ENCODE peak calls at places on chromosomes 2 and 18, in seven cellular contexts. One of them, this sample, is unnamed.

GRCh38 chr2:109396338-109397180 is 217.2 kb downstream of the SEPTIN10 start:
- DNase-seq in heart right ventricle: no peak
- DNase-seq in astrocyte of the spinal cord: no peak
- DNase-seq in right lobe of liver: no peak
- DNase-seq in left ventricle myocardium inferior: no peak
- DNase-seq in brain microvascular endothelial cell: no peak
- DNase-seq in lower leg skin: no peak
- DNase-seq in this sample: no peak

GRCh38 chr2:67790622-67791021 is 272.2 kb downstream of the C1D start:
- DNase-seq in heart right ventricle: no peak
- DNase-seq in lower leg skin: no peak
- DNase-seq in left ventricle myocardium inferior: no peak
- DNase-seq in right lobe of liver: no peak
- DNase-seq in astrocyte of the spinal cord: peak
- DNase-seq in brain microvascular endothelial cell: peak
- DNase-seq in this sample: peak

GRCh38 chr2:231393149-231394131 is 2.1 kb upstream of the B3GNT7 start:
- DNase-seq in heart right ventricle: no peak
- DNase-seq in astrocyte of the spinal cord: no peak
- DNase-seq in right lobe of liver: no peak
- DNase-seq in lower leg skin: no peak
- DNase-seq in left ventricle myocardium inferior: no peak
- DNase-seq in brain microvascular endothelial cell: no peak
- DNase-seq in this sample: no peak

GRCh38 chr2:140338827-140339226 is 1558.6 kb upstream of the NXPH2 start:
- DNase-seq in brain microvascular endothelial cell: no peak
- DNase-seq in right lobe of liver: no peak
- DNase-seq in lower leg skin: no peak
- DNase-seq in astrocyte of the spinal cord: no peak
- DNase-seq in left ventricle myocardium inferior: no peak
- DNase-seq in heart right ventricle: no peak
- DNase-seq in this sample: no peak

GRCh38 chr2:181074457-181074856 is 94.1 kb downstream of the UBE2E3 start:
- DNase-seq in heart right ventricle: peak
- DNase-seq in brain microvascular endothelial cell: no peak
- DNase-seq in left ventricle myocardium inferior: no peak
- DNase-seq in right lobe of liver: no peak
- DNase-seq in lower leg skin: no peak
- DNase-seq in astrocyte of the spinal cord: peak
- DNase-seq in this sample: peak

GRCh38 chr18:63088262-63088661 is 231.3 kb downstream of the BCL2 start:
- DNase-seq in left ventricle myocardium inferior: no peak
- DNase-seq in right lobe of liver: no peak
- DNase-seq in astrocyte of the spinal cord: no peak
- DNase-seq in heart right ventricle: no peak
- DNase-seq in lower leg skin: no peak
- DNase-seq in brain microvascular endothelial cell: no peak
- DNase-seq in this sample: no peak

GRCh38 chr2:121104721-121105141 is 180.3 kb downstream of the TFCP2L1 start:
- DNase-seq in heart right ventricle: no peak
- DNase-seq in astrocyte of the spinal cord: peak
- DNase-seq in right lobe of liver: no peak
- DNase-seq in brain microvascular endothelial cell: no peak
- DNase-seq in left ventricle myocardium inferior: no peak
- DNase-seq in lower leg skin: no peak
- DNase-seq in this sample: peak

GRCh38 chr2:187654535-187654934 is 100.3 kb upstream of the TFPI start:
- DNase-seq in right lobe of liver: no peak
- DNase-seq in astrocyte of the spinal cord: no peak
- DNase-seq in brain microvascular endothelial cell: no peak
- DNase-seq in left ventricle myocardium inferior: peak
- DNase-seq in lower leg skin: no peak
- DNase-seq in heart right ventricle: peak
- DNase-seq in this sample: no peak

GRCh38 chr2:83650156-83650555 is 808.9 kb downstream of the SUCLG1 start:
- DNase-seq in left ventricle myocardium inferior: no peak
- DNase-seq in brain microvascular endothelial cell: no peak
- DNase-seq in heart right ventricle: no peak
- DNase-seq in lower leg skin: no peak
- DNase-seq in right lobe of liver: no peak
- DNase-seq in astrocyte of the spinal cord: no peak
- DNase-seq in this sample: no peak

GRCh38 chr2:136247204-136247990 is 129.4 kb upstream of the CXCR4 start:
- DNase-seq in lower leg skin: no peak
- DNase-seq in astrocyte of the spinal cord: peak
- DNase-seq in right lobe of liver: no peak
- DNase-seq in heart right ventricle: no peak
- DNase-seq in brain microvascular endothelial cell: peak
- DNase-seq in left ventricle myocardium inferior: no peak
- DNase-seq in this sample: no peak

GRCh38 chr2:39379643-39380524 is 57.2 kb downstream of the MAP4K3 start:
- DNase-seq in left ventricle myocardium inferior: no peak
- DNase-seq in astrocyte of the spinal cord: peak
- DNase-seq in brain microvascular endothelial cell: peak
- DNase-seq in right lobe of liver: no peak
- DNase-seq in lower leg skin: no peak
- DNase-seq in heart right ventricle: peak
- DNase-seq in this sample: peak

GRCh38 chr2:191701696-191702095 is 23.8 kb downstream of the NABP1 start:
- DNase-seq in brain microvascular endothelial cell: no peak
- DNase-seq in left ventricle myocardium inferior: no peak
- DNase-seq in heart right ventricle: no peak
- DNase-seq in right lobe of liver: no peak
- DNase-seq in astrocyte of the spinal cord: no peak
- DNase-seq in lower leg skin: no peak
- DNase-seq in this sample: no peak

GRCh38 chr2:162711832-162712540 is 126.6 kb downstream of the KCNH7 start:
- DNase-seq in right lobe of liver: no peak
- DNase-seq in heart right ventricle: no peak
- DNase-seq in brain microvascular endothelial cell: no peak
- DNase-seq in left ventricle myocardium inferior: no peak
- DNase-seq in astrocyte of the spinal cord: no peak
- DNase-seq in lower leg skin: no peak
- DNase-seq in this sample: no peak

GRCh38 chr2:177245010-177245422 is 19.5 kb downstream of the NFE2L2 start:
- DNase-seq in heart right ventricle: no peak
- DNase-seq in lower leg skin: no peak
- DNase-seq in right lobe of liver: no peak
- DNase-seq in brain microvascular endothelial cell: peak
- DNase-seq in left ventricle myocardium inferior: no peak
- DNase-seq in astrocyte of the spinal cord: peak
- DNase-seq in this sample: peak

GRCh38 chr2:41970898-41971660 is 76.7 kb upstream of the PKDCC start:
- DNase-seq in brain microvascular endothelial cell: no peak
- DNase-seq in astrocyte of the spinal cord: no peak
- DNase-seq in lower leg skin: no peak
- DNase-seq in right lobe of liver: no peak
- DNase-seq in left ventricle myocardium inferior: no peak
- DNase-seq in heart right ventricle: no peak
- DNase-seq in this sample: no peak

GRCh38 chr2:168518555-168519066 is 62.5 kb downstream of the CERS6 start:
- DNase-seq in brain microvascular endothelial cell: peak
- DNase-seq in right lobe of liver: no peak
- DNase-seq in heart right ventricle: peak
- DNase-seq in left ventricle myocardium inferior: no peak
- DNase-seq in lower leg skin: no peak
- DNase-seq in astrocyte of the spinal cord: no peak
- DNase-seq in this sample: peak

GRCh38 chr2:69628325-69629038 is 15.1 kb downstream of the AAK1 start:
- DNase-seq in heart right ventricle: no peak
- DNase-seq in left ventricle myocardium inferior: no peak
- DNase-seq in astrocyte of the spinal cord: no peak
- DNase-seq in right lobe of liver: no peak
- DNase-seq in brain microvascular endothelial cell: no peak
- DNase-seq in lower leg skin: no peak
- DNase-seq in this sample: no peak

GRCh38 chr2:98985905-98986666 is 50.1 kb upstream of the CRACDL start:
- DNase-seq in right lobe of liver: no peak
- DNase-seq in lower leg skin: no peak
- DNase-seq in brain microvascular endothelial cell: no peak
- DNase-seq in astrocyte of the spinal cord: no peak
- DNase-seq in heart right ventricle: no peak
- DNase-seq in left ventricle myocardium inferior: no peak
- DNase-seq in this sample: no peak

GRCh38 chr18:44687421-44687820 is 6.7 kb downstream of the SETBP1 start:
- DNase-seq in lower leg skin: no peak
- DNase-seq in right lobe of liver: no peak
- DNase-seq in astrocyte of the spinal cord: no peak
- DNase-seq in left ventricle myocardium inferior: no peak
- DNase-seq in brain microvascular endothelial cell: no peak
- DNase-seq in heart right ventricle: no peak
- DNase-seq in this sample: no peak

GRCh38 chr2:29117636-29118303 is 2.6 kb downstream of the CLIP4 start:
- DNase-seq in left ventricle myocardium inferior: no peak
- DNase-seq in lower leg skin: no peak
- DNase-seq in right lobe of liver: no peak
- DNase-seq in brain microvascular endothelial cell: no peak
- DNase-seq in astrocyte of the spinal cord: peak
- DNase-seq in heart right ventricle: no peak
- DNase-seq in this sample: peak

GRCh38 chr2:145593991-145594702 is 1074.2 kb upstream of the ZEB2 start:
- DNase-seq in brain microvascular endothelial cell: peak
- DNase-seq in right lobe of liver: no peak
- DNase-seq in lower leg skin: no peak
- DNase-seq in heart right ventricle: no peak
- DNase-seq in left ventricle myocardium inferior: no peak
- DNase-seq in astrocyte of the spinal cord: peak
- DNase-seq in this sample: peak

GRCh38 chr2:178844690-178845089 is 37.5 kb upstream of the TTN start:
- DNase-seq in brain microvascular endothelial cell: no peak
- DNase-seq in right lobe of liver: no peak
- DNase-seq in astrocyte of the spinal cord: no peak
- DNase-seq in left ventricle myocardium inferior: no peak
- DNase-seq in lower leg skin: no peak
- DNase-seq in heart right ventricle: no peak
- DNase-seq in this sample: no peak

GRCh38 chr2:80473806-80474205 is 169.3 kb upstream of the LRRTM1 start:
- DNase-seq in heart right ventricle: no peak
- DNase-seq in right lobe of liver: no peak
- DNase-seq in brain microvascular endothelial cell: no peak
- DNase-seq in left ventricle myocardium inferior: no peak
- DNase-seq in astrocyte of the spinal cord: no peak
- DNase-seq in lower leg skin: no peak
- DNase-seq in this sample: no peak

GRCh38 chr18:76730901-76731300 is 91.5 kb upstream of the ZNF236 start:
- DNase-seq in astrocyte of the spinal cord: peak
- DNase-seq in lower leg skin: no peak
- DNase-seq in right lobe of liver: no peak
- DNase-seq in heart right ventricle: no peak
- DNase-seq in brain microvascular endothelial cell: no peak
- DNase-seq in left ventricle myocardium inferior: no peak
- DNase-seq in this sample: no peak
- TF ChIP-seq CTCF in astrocyte of the spinal cord: no peak
- TF ChIP-seq CTCF in lower leg skin: no peak
- TF ChIP-seq CTCF in right lobe of liver: no peak
- TF ChIP-seq CTCF in heart right ventricle: no peak
- TF ChIP-seq CTCF in brain microvascular endothelial cell: no peak
- TF ChIP-seq CTCF in left ventricle myocardium inferior: no peak
- TF ChIP-seq CTCF in this sample: no peak

DNA sequence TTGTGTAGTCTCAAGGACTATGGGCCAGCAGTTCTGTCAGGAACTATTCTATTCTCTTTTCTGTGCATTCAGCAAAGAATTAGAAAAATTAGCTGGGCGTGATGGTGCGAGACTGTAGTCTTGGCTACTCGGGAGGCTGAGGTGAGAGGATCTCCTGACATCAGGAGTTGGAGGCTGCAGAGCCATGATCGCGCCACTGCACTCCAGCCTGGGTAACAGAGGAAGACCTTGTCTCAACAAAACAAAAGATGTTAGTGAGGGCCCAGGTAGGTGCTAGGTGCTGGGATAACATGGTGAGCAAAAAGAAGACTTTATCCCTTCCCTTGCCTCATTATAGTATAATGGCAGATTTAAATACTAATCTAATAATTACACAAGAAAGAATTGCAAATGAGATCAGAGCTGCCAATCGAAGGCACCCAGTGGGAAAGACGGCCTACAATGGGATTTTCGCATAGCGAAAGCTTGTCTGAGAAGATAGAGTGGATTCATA is 447 bp upstream of the MRPL19 start:
- DNase-seq in right lobe of liver: no peak
- DNase-seq in brain microvascular endothelial cell: no peak
- DNase-seq in heart right ventricle: no peak
- DNase-seq in left ventricle myocardium inferior: no peak
- DNase-seq in lower leg skin: no peak
- DNase-seq in astrocyte of the spinal cord: no peak
- DNase-seq in this sample: no peak
- H3K4me3 ChIP-seq in right lobe of liver: peak
- H3K4me3 ChIP-seq in brain microvascular endothelial cell: peak
- H3K4me3 ChIP-seq in heart right ventricle: peak
- H3K4me3 ChIP-seq in left ventricle myocardium inferior: peak
- H3K4me3 ChIP-seq in lower leg skin: no peak
- H3K4me3 ChIP-seq in astrocyte of the spinal cord: peak
- H3K4me3 ChIP-seq in this sample: peak

DNA sequence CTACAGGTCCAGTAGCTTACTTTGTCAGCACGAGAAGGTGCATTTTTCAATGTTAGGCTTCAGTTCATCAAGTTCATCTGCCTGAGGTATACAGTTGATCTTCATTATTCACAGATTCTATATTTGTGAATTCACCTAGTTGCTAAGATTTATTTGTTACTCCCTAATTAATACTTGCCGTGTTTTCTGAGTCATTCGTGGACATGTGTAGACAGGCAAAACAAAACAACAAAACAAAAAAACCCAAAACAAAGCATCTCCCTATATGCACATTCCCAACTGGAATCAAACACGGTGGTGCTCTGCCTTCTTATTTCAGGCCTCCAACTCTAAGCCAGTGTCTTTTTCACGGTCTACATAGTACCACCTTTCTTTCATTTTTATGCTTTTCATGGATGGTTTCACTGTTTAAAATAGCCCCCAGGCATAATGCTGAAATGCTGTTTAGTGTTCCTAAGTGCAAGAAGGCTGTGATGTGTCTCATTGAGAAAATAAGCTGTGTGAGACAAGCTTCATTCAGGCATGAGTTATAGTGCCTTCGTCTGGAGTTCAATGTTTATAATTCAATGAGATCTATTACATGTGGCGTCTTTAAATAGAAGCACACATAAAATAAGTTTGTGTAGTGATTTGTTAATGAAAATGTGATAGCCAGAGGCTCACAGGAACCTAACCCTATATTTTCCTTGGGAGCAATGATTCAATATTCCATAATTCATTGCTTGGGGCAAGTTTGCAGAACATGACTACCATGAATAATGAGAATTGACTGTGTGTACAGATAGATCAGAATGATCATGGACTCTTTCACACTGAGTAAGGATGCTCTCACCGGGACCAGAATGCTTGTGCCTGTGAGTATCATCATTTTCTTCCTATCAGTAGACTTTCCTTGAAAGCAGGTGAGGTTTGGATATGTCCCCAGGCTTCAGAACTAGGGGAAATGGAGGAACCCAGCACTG is 24.6 kb downstream of the ITGB6 start:
- DNase-seq in astrocyte of the spinal cord: no peak
- DNase-seq in heart right ventricle: no peak
- DNase-seq in right lobe of liver: no peak
- DNase-seq in lower leg skin: no peak
- DNase-seq in left ventricle myocardium inferior: no peak
- DNase-seq in brain microvascular endothelial cell: no peak
- DNase-seq in this sample: no peak
- TF ChIP-seq CTCF in astrocyte of the spinal cord: no peak
- TF ChIP-seq CTCF in heart right ventricle: no peak
- TF ChIP-seq CTCF in right lobe of liver: no peak
- TF ChIP-seq CTCF in lower leg skin: no peak
- TF ChIP-seq CTCF in left ventricle myocardium inferior: no peak
- TF ChIP-seq CTCF in brain microvascular endothelial cell: no peak
- TF ChIP-seq CTCF in this sample: no peak

GRCh38 chr18:11909597-11910026 is 1.5 kb upstream of the MPPE1 start:
- DNase-seq in lower leg skin: no peak
- DNase-seq in heart right ventricle: no peak
- DNase-seq in left ventricle myocardium inferior: no peak
- DNase-seq in astrocyte of the spinal cord: peak
- DNase-seq in brain microvascular endothelial cell: no peak
- DNase-seq in right lobe of liver: no peak
- DNase-seq in this sample: no peak
- H3K4me3 ChIP-seq in lower leg skin: no peak
- H3K4me3 ChIP-seq in heart right ventricle: peak
- H3K4me3 ChIP-seq in left ventricle myocardium inferior: peak
- H3K4me3 ChIP-seq in astrocyte of the spinal cord: no peak
- H3K4me3 ChIP-seq in brain microvascular endothelial cell: no peak
- H3K4me3 ChIP-seq in right lobe of liver: peak
- H3K4me3 ChIP-seq in this sample: no peak